ENCODE peak calls at places on chromosomes 2 and 18, in ten cellular contexts. Z is lower lobe of right lung, L is pancreas, V is cardiac fibroblast, M is Calu3, D is RWPE1, A is nephron progenitor cell, X is choroid plexus epithelial cell, P is heart left ventricle, U is endothelial cell of umbilical vein. Y is an unnamed sample.

GRCh38 chr2:120937736-120938131 is 202.1 kb downstream of the GLI2 start:
- DNase-seq in Z (no peak), L (no peak), V (peak), M (no peak), D (no peak), A (no peak), X (peak), P (no peak), U (no peak), Y (no peak)

GRCh38 chr2:119407430-119408220 is 24.0 kb upstream of the TMEM37 start:
- DNase-seq in Z (no peak), L (no peak), V (peak), M (peak), D (peak), A (peak), X (peak), P (no peak), U (peak), Y (no peak)

GRCh38 chr18:80106482-80107051 is 2.5 kb upstream of the ADNP2 start:
- DNase-seq in Z (no peak), L (no peak), V (no peak), M (no peak), D (no peak), A (no peak), X (peak), P (no peak), U (no peak), Y (no peak)

GRCh38 chr2:186309901-186310300 is 176.2 kb upstream of the ZC3H15 start:
- DNase-seq in Z (no peak), L (no peak), V (peak), M (no peak), D (no peak), A (no peak), X (peak), P (no peak), U (no peak), Y (no peak)

GRCh38 chr18:12647773-12648172 is 10.1 kb downstream of the SPIRE1 start:
- DNase-seq in Z (no peak), L (no peak), V (no peak), M (no peak), D (no peak), A (no peak), X (no peak), P (no peak), U (no peak), Y (no peak)

GRCh38 chr2:127218843-127219715 is 1.0 kb downstream of the CYP27C1 start:
- DNase-seq in Z (no peak), L (no peak), V (no peak), M (no peak), D (no peak), A (peak), X (no peak), P (no peak), U (no peak), Y (no peak)

GRCh38 chr18:25299899-25300298 is 52.1 kb downstream of the ZNF521 start:
- DNase-seq in Z (no peak), L (no peak), V (no peak), M (no peak), D (no peak), A (no peak), X (no peak), P (no peak), U (no peak), Y (no peak)

GRCh38 chr2:65037178-65037577 is 19.0 kb upstream of the CEP68 start:
- DNase-seq in Z (no peak), L (no peak), V (no peak), M (no peak), D (peak), A (no peak), X (no peak), P (no peak), U (no peak), Y (no peak)

GRCh38 chr2:66095820-66096219 is 339.1 kb upstream of the MEIS1 start:
- DNase-seq in Z (no peak), L (no peak), V (no peak), M (no peak), D (no peak), A (no peak), X (no peak), P (no peak), U (no peak), Y (no peak)

GRCh38 chr2:150013011-150013410 is 425.4 kb upstream of the MMADHC start:
- DNase-seq in Z (no peak), L (no peak), V (peak), M (no peak), D (no peak), A (no peak), X (peak), P (no peak), U (peak), Y (no peak)

GRCh38 chr18:2569338-2570207 is 1.7 kb downstream of the METTL4 start:
- DNase-seq in Z (no peak), L (no peak), V (no peak), M (no peak), D (no peak), A (no peak), X (no peak), P (no peak), U (no peak), Y (no peak)

GRCh38 chr2:204923957-204924356 is 378.7 kb downstream of the PARD3B start:
- DNase-seq in Z (no peak), L (no peak), V (no peak), M (no peak), D (no peak), A (no peak), X (no peak), P (no peak), U (no peak), Y (no peak)

GRCh38 chr2:152454391-152454790 is 119.4 kb downstream of the FMNL2 start:
- DNase-seq in Z (no peak), L (no peak), V (no peak), M (no peak), D (no peak), A (no peak), X (no peak), P (no peak), U (no peak), Y (no peak)

GRCh38 chr2:225036431-225036830 is 5.8 kb downstream of the DOCK10 start:
- DNase-seq in Z (no peak), L (no peak), V (no peak), M (no peak), D (no peak), A (no peak), X (no peak), P (no peak), U (no peak), Y (no peak)

GRCh38 chr2:88729061-88729745 is 37.7 kb downstream of the RPIA start:
- DNase-seq in Z (no peak), L (no peak), V (no peak), M (no peak), D (no peak), A (no peak), X (peak), P (no peak), U (peak), Y (no peak)

GRCh38 chr2:9248363-9248762 is 41.8 kb downstream of the ASAP2 start:
- DNase-seq in Z (no peak), L (no peak), V (no peak), M (no peak), D (no peak), A (no peak), X (no peak), P (no peak), U (no peak), Y (no peak)

GRCh38 chr2:222892321-222892720 is 31.5 kb downstream of the ACSL3 start:
- DNase-seq in Z (no peak), L (no peak), V (peak), M (no peak), D (peak), A (no peak), X (peak), P (no peak), U (peak), Y (no peak)

GRCh38 chr2:136118819-136119716 is 1.1 kb upstream of the CXCR4 start:
- DNase-seq in Z (peak), L (peak), V (no peak), M (peak), D (no peak), A (peak), X (no peak), P (peak), U (no peak), Y (no peak)

GRCh38 chr2:216670266-216671080 is 24.9 kb downstream of the IGFBP5 start:
- DNase-seq in Z (no peak), L (no peak), V (no peak), M (no peak), D (no peak), A (no peak), X (no peak), P (no peak), U (no peak), Y (no peak)

GRCh38 chr2:111201214-111201613 is 80.5 kb downstream of the BCL2L11 start:
- DNase-seq in Z (no peak), L (no peak), V (no peak), M (no peak), D (no peak), A (no peak), X (no peak), P (no peak), U (no peak), Y (no peak)

GRCh38 chr2:151553-152328 is 105.4 kb upstream of the FAM110C start:
- DNase-seq in Z (no peak), L (no peak), V (no peak), M (no peak), D (peak), A (no peak), X (no peak), P (no peak), U (no peak), Y (no peak)

GRCh38 chr2:36352024-36352398 is 3.6 kb upstream of the CRIM1 start:
- DNase-seq in Z (no peak), L (no peak), V (peak), M (peak), D (no peak), A (peak), X (peak), P (no peak), U (peak), Y (no peak)

GRCh38 chr2:47008381-47009280 is 93.0 kb upstream of the MCFD2 start:
- DNase-seq in Z (no peak), L (no peak), V (peak), M (no peak), D (no peak), A (peak), X (peak), P (peak), U (no peak), Y (no peak)

GRCh38 chr2:51624995-51625394 is 593.1 kb upstream of the NRXN1 start:
- DNase-seq in Z (no peak), L (no peak), V (peak), M (no peak), D (peak), A (no peak), X (peak), P (no peak), U (peak), Y (no peak)

GRCh38 chr2:239662413-239663120 is 261.7 kb upstream of the HDAC4 start:
- DNase-seq in Z (no peak), L (no peak), V (no peak), M (no peak), D (no peak), A (peak), X (no peak), P (no peak), U (no peak), Y (no peak)

GRCh38 chr2:24984912-24985311 is 13.2 kb upstream of the DNAJC27 start:
- DNase-seq in Z (no peak), L (no peak), V (peak), M (no peak), D (no peak), A (peak), X (peak), P (no peak), U (no peak), Y (no peak)

GRCh38 chr2:210606001-210606400 is 49.6 kb downstream of the CPS1 start:
- DNase-seq in Z (no peak), L (no peak), V (no peak), M (no peak), D (no peak), A (no peak), X (no peak), P (no peak), U (no peak), Y (no peak)

GRCh38 chr2:34831096-34831495 is 1232.0 kb upstream of the FAM98A start:
- DNase-seq in Z (no peak), L (no peak), V (no peak), M (no peak), D (no peak), A (no peak), X (no peak), P (no peak), U (no peak), Y (no peak)

GRCh38 chr2:190649035-190649797 is at the start of gene NAB1:
- DNase-seq in Z (peak), L (peak), V (no peak), M (peak), D (peak), A (peak), X (no peak), P (peak), U (peak), Y (peak)

GRCh38 chr18:22734812-22735627 is 198.1 kb upstream of the RBBP8 start:
- DNase-seq in Z (no peak), L (no peak), V (peak), M (no peak), D (no peak), A (no peak), X (peak), P (no peak), U (no peak), Y (no peak)

GRCh38 chr2:74516070-74516633 is 1.9 kb downstream of the TLX2 start:
- DNase-seq in Z (peak), L (peak), V (peak), M (no peak), D (peak), A (peak), X (no peak), P (peak), U (peak), Y (peak)

GRCh38 chr2:117555965-117556364 is 258.5 kb upstream of the DDX18 start:
- DNase-seq in Z (no peak), L (no peak), V (no peak), M (peak), D (no peak), A (no peak), X (no peak), P (no peak), U (no peak), Y (no peak)

GRCh38 chr2:88831792-88832248 is 140.3 kb downstream of the RPIA start:
- DNase-seq in Z (peak), L (peak), V (peak), M (peak), D (no peak), A (peak), X (peak), P (peak), U (peak), Y (no peak)

GRCh38 chr2:191951832-191952231 is 104.9 kb upstream of the CAVIN2 start:
- DNase-seq in Z (no peak), L (no peak), V (no peak), M (no peak), D (no peak), A (no peak), X (no peak), P (no peak), U (no peak), Y (no peak)

DNA sequence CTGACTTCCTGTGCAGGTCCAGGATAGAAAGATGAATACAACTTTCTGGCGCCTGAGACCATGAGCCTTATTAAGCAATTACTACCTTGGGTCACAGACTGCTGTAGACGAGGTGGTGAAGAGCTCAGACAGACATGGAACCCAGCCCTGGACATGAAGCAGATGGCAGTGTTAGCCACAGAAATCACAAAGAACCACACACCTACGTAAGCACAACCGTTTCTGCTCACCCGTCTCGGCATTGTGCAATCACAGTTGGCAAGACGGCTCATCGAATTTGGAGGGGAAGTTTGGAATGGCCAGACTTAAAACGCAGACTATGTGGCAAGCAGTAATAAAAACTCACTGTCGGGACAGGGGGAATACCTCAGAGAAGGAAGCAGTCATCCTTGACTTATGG is 24.3 kb upstream of the ASPRV1 start:
- DNase-seq in Z (peak), L (no peak), V (peak), M (no peak), D (no peak), A (no peak), X (no peak), P (no peak), U (no peak), Y (no peak)
- TF ChIP-seq CTCF in Z (no peak), L (no peak), V (no peak), M (no peak), D (no peak), A (no peak), X (no peak), P (no peak), U (no peak), Y (no peak)

GRCh38 chr2:38074775-38075435 is 1.0 kb downstream of the CYP1B1 start:
- DNase-seq in Z (peak), L (peak), V (peak), M (no peak), D (no peak), A (peak), X (peak), P (peak), U (peak), Y (no peak)

GRCh38 chr2:38077431-38077769 is 1.4 kb upstream of the CYP1B1 start:
- DNase-seq in Z (no peak), L (no peak), V (no peak), M (no peak), D (no peak), A (no peak), X (no peak), P (no peak), U (no peak), Y (no peak)

GRCh38 chr2:38076250-38076709 is 329 bp upstream of the CYP1B1 start:
- DNase-seq in Z (peak), L (peak), V (peak), M (peak), D (peak), A (peak), X (peak), P (peak), U (peak), Y (no peak)

GRCh38 chr2:38075436-38076249 is at the start of gene CYP1B1:
- DNase-seq in Z (peak), L (peak), V (no peak), M (no peak), D (no peak), A (no peak), X (peak), P (peak), U (no peak), Y (no peak)

DNA sequence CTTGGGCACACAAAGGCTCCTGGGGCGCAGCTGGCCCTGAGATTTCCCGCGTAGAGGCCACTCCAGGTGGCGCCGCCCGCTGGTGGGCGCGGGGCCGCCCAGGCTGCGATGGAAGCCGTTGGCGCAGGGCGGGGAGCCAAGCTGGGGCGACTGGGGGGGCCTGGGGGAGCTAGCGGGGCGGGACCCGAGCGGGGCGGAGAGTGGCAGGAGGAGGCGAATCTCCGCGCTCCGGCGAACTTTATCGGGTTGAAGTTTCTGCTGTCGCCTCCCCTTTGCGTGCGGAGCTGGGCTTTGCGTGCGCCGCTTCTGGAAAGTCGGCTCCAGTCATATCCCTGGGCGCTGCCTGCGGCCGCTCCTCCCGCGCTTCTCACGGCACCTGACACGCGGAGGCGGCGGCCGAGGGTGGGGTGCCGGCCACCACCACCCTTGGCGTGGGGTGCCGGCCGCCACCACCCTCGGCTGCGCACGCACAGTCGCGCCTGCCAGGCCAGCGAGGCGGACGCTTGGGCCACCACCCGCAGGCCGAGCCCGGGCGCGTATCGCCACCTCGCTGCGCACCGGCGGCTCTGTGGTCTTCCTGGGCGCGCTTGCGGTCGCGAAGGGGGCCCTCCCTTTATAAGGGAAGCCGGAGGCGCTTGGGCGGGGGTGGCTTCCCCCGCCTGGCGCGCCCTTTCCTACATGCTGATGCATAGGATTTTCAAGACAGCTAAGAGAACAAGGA is 919 bp upstream of the CYP1B1 start:
- DNase-seq in Z (peak), L (peak), V (peak), M (peak), D (peak), A (peak), X (peak), P (peak), U (no peak), Y (peak)
- TF ChIP-seq CTCF in Z (peak), L (no peak), V (no peak), M (peak), D (peak), A (no peak), X (peak), P (peak), U (no peak), Y (peak)

GRCh38 chr2:32043561-32043960 is 4.0 kb upstream of the DPY30 start:
- DNase-seq in Z (no peak), L (no peak), V (no peak), M (no peak), D (no peak), A (no peak), X (no peak), P (no peak), U (no peak), Y (no peak)

GRCh38 chr2:32039447-32040219 is at the start of gene DPY30:
- DNase-seq in Z (peak), L (peak), V (peak), M (peak), D (peak), A (peak), X (peak), P (peak), U (peak), Y (peak)
- TF ChIP-seq CTCF in Z (no peak), L (no peak), V (no peak), M (no peak), D (no peak), A (no peak), X (no peak), P (peak), U (no peak), Y (peak)

DNA sequence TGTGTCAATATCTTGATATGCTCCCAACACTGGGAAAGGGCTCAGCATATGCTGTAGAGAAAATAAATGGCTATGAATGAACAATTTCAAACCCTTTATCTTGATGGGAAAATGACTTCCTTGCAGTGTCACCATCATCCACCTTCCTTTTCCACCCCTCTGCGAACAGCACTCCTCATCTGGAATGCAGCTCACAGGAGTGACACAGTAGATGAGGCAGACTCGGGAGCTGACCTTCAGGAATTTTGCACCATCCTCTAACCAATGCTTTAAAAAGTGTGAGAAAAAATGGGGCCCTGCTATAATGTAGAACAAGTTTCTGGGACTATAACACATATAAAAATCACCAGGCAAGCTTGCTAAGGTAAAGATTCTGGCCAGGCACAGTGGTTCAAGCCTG is 41.3 kb upstream of the YPEL5 start:
- DNase-seq in Z (no peak), L (no peak), V (no peak), M (no peak), D (no peak), A (no peak), X (no peak), P (no peak), U (no peak), Y (no peak)
- TF ChIP-seq CTCF in Z (no peak), L (no peak), V (no peak), M (no peak), D (no peak), A (no peak), X (no peak), P (no peak), U (no peak), Y (no peak)

Y was measured in chondrocyte.